ENCODE peak calls at places on chromosomes 13 and 19, in seven cellular contexts. O, X, P, W, R, B and L are unnamed samples. For H3K27me3, the result is how much of the 10 kb centered on the place peaks cover.

GRCh38 chr13:93151277-93151676 is 75.3 kb upstream of the GPC6 start:
- DNase-seq in P (no peak), B (no peak), R (no peak), W (no peak), O (no peak), X (no peak), L (no peak)

GRCh38 chr13:43908156-43909126 is 28.7 kb downstream of the LACC1 start:
- DNase-seq in O (no peak), W (no peak), P (peak), B (no peak), R (no peak), X (no peak), L (peak)

GRCh38 chr13:25231537-25231936 is 55.8 kb downstream of the MTMR6 start:
- DNase-seq in O (no peak), B (no peak), P (no peak), X (no peak), R (no peak), W (no peak), L (no peak)

GRCh38 chr19:16315825-16316505 is 8.7 kb upstream of the KLF2 start:
- DNase-seq in R (peak), X (no peak), P (no peak), B (peak), O (no peak), W (no peak), L (no peak)

GRCh38 chr13:106986687-106987434 is 418.9 kb upstream of the ARGLU1 start:
- DNase-seq in R (no peak), P (no peak), X (no peak), B (no peak), W (no peak), O (no peak), L (no peak)

GRCh38 chr19:33434886-33435705 is 61.6 kb downstream of the CEBPG start:
- DNase-seq in W (peak), X (no peak), B (peak), R (no peak), O (no peak), P (peak), L (no peak)

GRCh38 chr13:108463365-108463764 is 166.0 kb upstream of the MYO16 start:
- DNase-seq in P (no peak), B (no peak), X (no peak), W (no peak), R (no peak), O (no peak), L (no peak)

GRCh38 chr19:28404462-28404861 is 808.5 kb downstream of the UQCRFS1 start:
- DNase-seq in B (no peak), R (no peak), P (no peak), O (no peak), X (no peak), W (no peak), L (no peak)

GRCh38 chr19:50486823-50487515 is 10.3 kb upstream of the GARIN5A start:
- DNase-seq in O (peak), X (no peak), B (peak), P (peak), W (peak), R (peak), L (no peak)

GRCh38 chr19:40241809-40242384 is 15.4 kb upstream of the CCNP start:
- DNase-seq in B (peak), X (no peak), R (peak), P (no peak), O (no peak), W (no peak), L (no peak)

GRCh38 chr19:49366110-49366509 is 2.4 kb downstream of the DKKL1 start:
- DNase-seq in X (no peak), W (no peak), O (no peak), B (no peak), R (no peak), P (no peak), L (no peak)

GRCh38 chr13:42405665-42406390 is 133.9 kb downstream of the AKAP11 start:
- DNase-seq in X (no peak), P (no peak), W (no peak), R (no peak), B (no peak), O (peak), L (peak)

GRCh38 chr19:19404879-19405860 is at the start of gene GATAD2A:
- DNase-seq in B (peak), O (peak), X (peak), P (peak), W (peak), R (peak), L (peak)

GRCh38 chr13:23741879-23742510 is 147.2 kb downstream of the MIPEP start:
- DNase-seq in R (no peak), P (peak), O (no peak), X (no peak), B (no peak), W (no peak), L (no peak)

GRCh38 chr13:37406031-37406430 is 192.5 kb downstream of the POSTN start:
- DNase-seq in W (no peak), X (no peak), R (no peak), B (no peak), P (no peak), O (no peak), L (no peak)

GRCh38 chr13:24747248-24748151 is 16.5 kb upstream of the RNF17 start:
- DNase-seq in O (no peak), R (no peak), P (no peak), X (no peak), W (no peak), B (no peak), L (no peak)

DNA sequence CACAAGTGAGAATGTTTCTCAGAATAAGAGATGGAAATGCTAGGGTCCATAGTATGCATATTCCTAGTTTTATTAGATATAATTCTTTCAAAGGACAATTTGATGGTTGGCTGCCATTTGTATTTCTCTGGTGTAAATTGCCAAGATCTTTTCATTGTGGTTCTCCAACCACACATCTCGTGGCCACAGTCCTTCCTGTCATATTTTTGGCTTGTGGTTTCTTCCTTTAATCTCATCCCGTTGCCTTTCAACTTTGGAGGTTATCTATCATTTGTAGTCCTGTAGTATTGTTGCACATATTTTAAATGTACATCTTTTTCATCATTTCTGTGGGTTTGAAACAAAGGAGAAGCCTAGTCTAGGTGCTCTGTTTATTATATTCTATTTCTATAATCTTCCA is 61.2 kb downstream of the WASF3 start:
- DNase-seq in P (no peak), X (no peak), W (no peak), R (no peak), B (no peak), O (no peak), L (no peak)
- H3K4me3 ChIP-seq in P (no peak), X (no peak), W (no peak), R (no peak), B (no peak), O (no peak), L (no peak)

GRCh38 chr19:8321067-8321759 is at the start of the genes NDUFA7 and RPS28:
- DNase-seq in R (peak), O (peak), W (peak), B (peak), X (peak), P (peak), L (peak)
- H3K27ac ChIP-seq in R (peak), O (peak), W (peak), B (peak), X (peak), P (peak), L (peak)

GRCh38 chr13:112202966-112203365 is 136.0 kb downstream of the SOX1 start:
- DNase-seq in R (no peak), X (no peak), B (no peak), W (peak), P (no peak), O (no peak), L (no peak)
- H3K27me3 ChIP-seq in R (under half), X (under half), B (under half), W (under half), P (half or more), O (under half), L (under half)

GRCh38 chr19:23914402-23915286 is at the start of gene ZNF726:
- DNase-seq in P (peak), X (peak), O (peak), R (peak), W (peak), B (peak), L (peak)
- H3K4me3 ChIP-seq in P (peak), X (peak), O (peak), R (peak), W (peak), B (peak), L (peak)

DNA sequence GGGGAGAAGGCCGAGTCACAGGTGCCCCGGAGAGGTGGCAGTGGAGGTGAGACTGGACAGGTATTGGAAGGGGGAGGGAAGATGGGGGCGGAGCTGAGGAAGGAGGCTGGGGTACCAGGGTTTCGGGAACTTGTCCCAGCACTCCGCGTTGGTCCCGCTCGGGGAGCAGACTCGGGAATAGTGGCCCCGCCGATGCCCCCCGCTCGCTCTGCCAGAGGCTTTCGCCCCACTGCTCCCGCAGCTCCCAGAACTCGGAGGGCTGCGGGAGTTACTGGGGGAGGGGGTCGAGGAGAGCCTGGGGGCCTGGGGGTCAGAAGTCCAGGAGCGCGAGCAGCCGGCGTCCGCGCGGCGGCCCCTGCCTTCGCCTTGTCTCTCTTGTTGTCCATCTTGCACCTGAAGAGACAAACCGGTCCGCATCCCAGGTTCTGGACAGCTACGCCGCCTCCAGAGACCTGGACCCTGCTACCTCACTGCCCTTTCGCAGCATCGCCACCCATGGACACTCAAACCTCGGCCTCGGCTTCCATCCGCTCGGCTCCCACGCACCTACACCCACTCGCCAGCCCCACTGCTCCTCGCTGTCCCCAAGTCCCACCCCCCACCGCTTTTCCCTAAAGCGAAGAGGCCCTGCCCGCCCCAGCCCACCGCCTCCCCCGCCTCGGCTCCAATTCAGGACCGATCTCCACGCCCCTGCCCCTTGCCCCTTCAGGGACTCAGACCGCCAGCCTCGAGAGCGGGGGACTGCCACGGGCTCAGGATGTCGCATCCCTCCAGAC is 698 bp downstream of the PRR36 start:
- DNase-seq in O (no peak), X (no peak), W (no peak), P (no peak), R (no peak), B (no peak), L (no peak)
- H3K27ac ChIP-seq in O (no peak), X (no peak), W (no peak), P (peak), R (no peak), B (no peak), L (no peak)

GRCh38 chr13:48570225-48570828 is 37.4 kb upstream of the RCBTB2 start:
- DNase-seq in W (no peak), R (no peak), P (no peak), B (peak), O (no peak), X (no peak), L (no peak)

GRCh38 chr13:48575014-48575413 is 42.1 kb upstream of the RCBTB2 start:
- DNase-seq in B (no peak), W (no peak), R (no peak), X (no peak), P (no peak), O (no peak), L (no peak)

GRCh38 chr13:48574036-48574796 is 41.3 kb upstream of the RCBTB2 start:
- DNase-seq in P (no peak), W (no peak), R (no peak), O (no peak), X (no peak), B (no peak), L (no peak)

GRCh38 chr13:48571121-48571901 is 38.4 kb upstream of the RCBTB2 start:
- DNase-seq in O (no peak), W (no peak), P (no peak), X (no peak), B (no peak), R (no peak), L (no peak)

GRCh38 chr13:48573213-48573612 is 40.3 kb upstream of the RCBTB2 start:
- DNase-seq in X (no peak), B (no peak), O (no peak), W (no peak), P (no peak), R (no peak), L (no peak)
- H3K27me3 ChIP-seq in X (under half), B (under half), O (under half), W (under half), P (under half), R (under half), L (under half)